ENCODE peak calls at places on chromosomes 3 and 15, in four cellular contexts. F is Right ventricle myocardium superior, R is osteocyte, C is cardiac fibroblast. A is an unnamed sample.

GRCh38 chr3:87997298-87997697 is 61.5 kb downstream of the CGGBP1 start:
- DNase-seq in F (no peak), R (no peak), C (peak), A (no peak)

GRCh38 chr3:18951333-18951732 is 197.0 kb upstream of the KCNH8 start:
- DNase-seq in F (no peak), R (no peak), C (no peak), A (no peak)

GRCh38 chr3:69869643-69870042 is 129.9 kb upstream of the SAMMSON start:
- DNase-seq in F (no peak), R (no peak), C (peak), A (no peak)

GRCh38 chr3:27312044-27312668 is 57.0 kb downstream of the NEK10 start:
- DNase-seq in F (no peak), R (no peak), C (peak), A (no peak)

GRCh38 chr3:30626443-30627181 is 20.2 kb downstream of the TGFBR2 start:
- DNase-seq in F (no peak), R (no peak), C (peak), A (no peak)

GRCh38 chr3:62325896-62326295 is 47.5 kb downstream of the FEZF2 start:
- DNase-seq in F (no peak), R (no peak), C (no peak), A (no peak)

GRCh38 chr15:91852741-91853500 is 587 bp upstream of the SLCO3A1 start:
- DNase-seq in F (peak), R (peak), C (peak), A (peak)

GRCh38 chr3:177300039-177300833 is 103.0 kb upstream of the TBL1XR1 start:
- DNase-seq in F (no peak), R (no peak), C (peak), A (no peak)

GRCh38 chr3:118208642-118209041 is 826.0 kb downstream of the IGSF11 start:
- DNase-seq in F (no peak), R (no peak), C (no peak), A (no peak)

GRCh38 chr3:136862611-136862951 is 573 bp downstream of the NCK1 start:
- DNase-seq in F (peak), R (no peak), C (peak), A (peak)

GRCh38 chr15:90988249-90988648 is 6.1 kb downstream of the PRC1 start:
- DNase-seq in F (no peak), R (no peak), C (no peak), A (no peak)

GRCh38 chr3:33911525-33912322 is 113.3 kb downstream of the PDCD6IP start:
- DNase-seq in F (no peak), R (no peak), C (peak), A (no peak)

GRCh38 chr3:60053518-60054265 is 1003.9 kb upstream of the CFAP20DC start:
- DNase-seq in F (no peak), R (no peak), C (peak), A (no peak)

GRCh38 chr15:76546805-76547204 is 210.2 kb downstream of the ISL2 start:
- DNase-seq in F (no peak), R (no peak), C (no peak), A (no peak)

GRCh38 chr3:83928391-83928790 is 1030.4 kb upstream of the CADM2 start:
- DNase-seq in F (no peak), R (no peak), C (peak), A (no peak)

GRCh38 chr15:25905140-25905539 is 42.0 kb upstream of the ATP10A start:
- DNase-seq in F (no peak), R (no peak), C (peak), A (peak)

GRCh38 chr15:58387130-58387529 is 44.7 kb upstream of the LIPC start:
- DNase-seq in F (no peak), R (no peak), C (peak), A (no peak)

GRCh38 chr3:65758871-65759598 is 279.7 kb downstream of the MAGI1 start:
- DNase-seq in F (no peak), R (no peak), C (peak), A (no peak)

GRCh38 chr3:37475435-37475834 is 301.1 kb upstream of the LRRFIP2 start:
- DNase-seq in F (no peak), R (no peak), C (peak), A (no peak)

GRCh38 chr3:150097588-150097890 is 126.8 kb upstream of the PFN2 start:
- DNase-seq in F (no peak), R (no peak), C (peak), A (no peak)

GRCh38 chr3:186932281-186933181 is 2.2 kb downstream of the ST6GAL1 start:
- DNase-seq in F (no peak), R (no peak), C (peak), A (no peak)

GRCh38 chr3:41190509-41191284 is 8.6 kb upstream of the CTNNB1 start:
- DNase-seq in F (no peak), R (no peak), C (no peak), A (no peak)

GRCh38 chr3:67357610-67358458 is 296.6 kb downstream of the SUCLG2 start:
- DNase-seq in F (no peak), R (no peak), C (peak), A (no peak)

GRCh38 chr3:184651945-184652344 is 59.9 kb downstream of the MAGEF1 start:
- DNase-seq in F (no peak), R (no peak), C (no peak), A (no peak)

GRCh38 chr3:26460975-26461374 is 161.6 kb upstream of the LRRC3B start:
- DNase-seq in F (no peak), R (no peak), C (no peak), A (no peak)

GRCh38 chr15:57552678-57553334 is 38.9 kb upstream of the MYZAP start:
- DNase-seq in F (no peak), R (no peak), C (no peak), A (no peak)

GRCh38 chr15:49758856-49759255 is 138.0 kb downstream of the DTWD1 start:
- DNase-seq in F (no peak), R (no peak), C (no peak), A (no peak)

A was measured in posterior vena cava.